ENCODE peak calls at places on chromosomes 12 and 14, in ten cellular contexts. One of them, this sample, is unnamed.
A peak's percentile ranks its signal among the peaks of the same experiment; 100 is the strongest.

GRCh38 chr12:107597695-107598410 is 87.7 kb upstream of the PWP1 start:
- DNase-seq in adrenal gland: no peak
- DNase-seq in IMR-90: no peak
- DNase-seq in stomach: no peak
- DNase-seq in prostate gland: no peak
- DNase-seq in body of pancreas: no peak
- DNase-seq in GM12891: no peak
- DNase-seq in right lobe of liver: no peak
- DNase-seq in lower leg skin: no peak
- DNase-seq in A549: no peak
- DNase-seq in this sample: no peak

GRCh38 chr14:75514673-75515630 is 7.3 kb upstream of the BATF start:
- DNase-seq in stomach: no peak
- DNase-seq in right lobe of liver: no peak
- DNase-seq in GM12891: no peak
- DNase-seq in A549: no peak
- DNase-seq in IMR-90: peak; percentile 15
- DNase-seq in body of pancreas: peak; percentile 25
- DNase-seq in prostate gland: no peak
- DNase-seq in adrenal gland: no peak
- DNase-seq in lower leg skin: no peak
- DNase-seq in this sample: no peak

GRCh38 chr12:97560766-97561165 is 98.2 kb downstream of the RMST start:
- DNase-seq in stomach: no peak
- DNase-seq in GM12891: no peak
- DNase-seq in prostate gland: no peak
- DNase-seq in right lobe of liver: no peak
- DNase-seq in IMR-90: no peak
- DNase-seq in A549: no peak
- DNase-seq in body of pancreas: no peak
- DNase-seq in lower leg skin: no peak
- DNase-seq in adrenal gland: no peak
- DNase-seq in this sample: no peak

GRCh38 chr12:108516511-108517275 is 1.6 kb downstream of the FICD start:
- DNase-seq in lower leg skin: no peak
- DNase-seq in GM12891: no peak
- DNase-seq in body of pancreas: no peak
- DNase-seq in IMR-90: no peak
- DNase-seq in right lobe of liver: no peak
- DNase-seq in adrenal gland: no peak
- DNase-seq in stomach: no peak
- DNase-seq in prostate gland: no peak
- DNase-seq in A549: peak; percentile 39
- DNase-seq in this sample: no peak

GRCh38 chr14:54253195-54253947 is 143.4 kb upstream of the CDKN3 start:
- DNase-seq in adrenal gland: peak; percentile 25
- DNase-seq in lower leg skin: no peak
- DNase-seq in GM12891: no peak
- DNase-seq in prostate gland: no peak
- DNase-seq in A549: peak; percentile 66
- DNase-seq in stomach: no peak
- DNase-seq in right lobe of liver: no peak
- DNase-seq in body of pancreas: no peak
- DNase-seq in IMR-90: peak; percentile 89
- DNase-seq in this sample: peak; percentile 25

GRCh38 chr14:34161351-34162169 is 210.7 kb upstream of the EGLN3 start:
- DNase-seq in body of pancreas: no peak
- DNase-seq in GM12891: no peak
- DNase-seq in adrenal gland: no peak
- DNase-seq in lower leg skin: no peak
- DNase-seq in prostate gland: no peak
- DNase-seq in stomach: no peak
- DNase-seq in A549: no peak
- DNase-seq in IMR-90: no peak
- DNase-seq in right lobe of liver: no peak
- DNase-seq in this sample: no peak

GRCh38 chr12:33116284-33116683 is 219.7 kb upstream of the PKP2 start:
- DNase-seq in A549: no peak
- DNase-seq in right lobe of liver: no peak
- DNase-seq in body of pancreas: no peak
- DNase-seq in adrenal gland: no peak
- DNase-seq in prostate gland: no peak
- DNase-seq in IMR-90: no peak
- DNase-seq in stomach: no peak
- DNase-seq in GM12891: no peak
- DNase-seq in lower leg skin: no peak
- DNase-seq in this sample: no peak

GRCh38 chr14:23766737-23767401 is 130.7 kb downstream of the DHRS2 start:
- DNase-seq in lower leg skin: no peak
- DNase-seq in adrenal gland: no peak
- DNase-seq in A549: no peak
- DNase-seq in prostate gland: no peak
- DNase-seq in IMR-90: no peak
- DNase-seq in right lobe of liver: no peak
- DNase-seq in GM12891: no peak
- DNase-seq in stomach: no peak
- DNase-seq in body of pancreas: no peak
- DNase-seq in this sample: no peak

GRCh38 chr12:25197608-25198007 is 2.6 kb downstream of the ETFRF1 start:
- DNase-seq in stomach: no peak
- DNase-seq in body of pancreas: no peak
- DNase-seq in adrenal gland: no peak
- DNase-seq in GM12891: no peak
- DNase-seq in lower leg skin: no peak
- DNase-seq in prostate gland: no peak
- DNase-seq in A549: no peak
- DNase-seq in right lobe of liver: no peak
- DNase-seq in IMR-90: no peak
- DNase-seq in this sample: no peak

GRCh38 chr14:96309907-96310330 is 53.2 kb downstream of the ATG2B start:
- DNase-seq in IMR-90: peak; percentile 13
- DNase-seq in right lobe of liver: no peak
- DNase-seq in stomach: no peak
- DNase-seq in lower leg skin: no peak
- DNase-seq in body of pancreas: no peak
- DNase-seq in GM12891: no peak
- DNase-seq in A549: peak; percentile 44
- DNase-seq in prostate gland: no peak
- DNase-seq in adrenal gland: no peak
- DNase-seq in this sample: no peak

DNA sequence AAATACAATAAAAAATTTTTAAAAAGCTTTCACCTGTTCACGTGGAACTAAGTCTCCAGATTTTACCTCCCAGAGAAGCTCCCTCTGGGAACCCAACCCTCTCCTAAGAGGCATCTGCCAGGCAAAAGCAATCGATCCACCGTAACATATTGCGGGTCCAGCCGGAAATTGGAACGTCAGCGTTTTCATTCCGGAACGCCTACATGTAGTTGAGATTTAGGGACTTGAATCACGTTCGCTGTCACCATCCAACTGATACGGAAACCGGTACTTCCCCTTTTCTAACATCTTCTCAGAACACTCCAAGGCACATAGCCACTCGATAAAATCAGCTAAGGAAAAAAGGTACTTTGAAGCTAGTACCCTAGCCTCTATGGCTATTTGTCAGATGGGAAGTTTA is 70.3 kb downstream of the COX16 start:
- DNase-seq in IMR-90: no peak
- DNase-seq in right lobe of liver: no peak
- DNase-seq in prostate gland: no peak
- DNase-seq in A549: no peak
- DNase-seq in GM12891: peak; percentile 21
- DNase-seq in lower leg skin: no peak
- DNase-seq in body of pancreas: no peak
- DNase-seq in stomach: no peak
- DNase-seq in adrenal gland: no peak
- DNase-seq in this sample: no peak
- TF ChIP-seq POLR2A in IMR-90: no peak
- TF ChIP-seq POLR2A in right lobe of liver: no peak
- TF ChIP-seq POLR2A in prostate gland: no peak
- TF ChIP-seq POLR2A in A549: no peak
- TF ChIP-seq POLR2A in GM12891: no peak
- TF ChIP-seq POLR2A in lower leg skin: no peak
- TF ChIP-seq POLR2A in body of pancreas: no peak
- TF ChIP-seq POLR2A in stomach: no peak
- TF ChIP-seq POLR2A in adrenal gland: no peak
- TF ChIP-seq POLR2A in this sample: no peak

DNA sequence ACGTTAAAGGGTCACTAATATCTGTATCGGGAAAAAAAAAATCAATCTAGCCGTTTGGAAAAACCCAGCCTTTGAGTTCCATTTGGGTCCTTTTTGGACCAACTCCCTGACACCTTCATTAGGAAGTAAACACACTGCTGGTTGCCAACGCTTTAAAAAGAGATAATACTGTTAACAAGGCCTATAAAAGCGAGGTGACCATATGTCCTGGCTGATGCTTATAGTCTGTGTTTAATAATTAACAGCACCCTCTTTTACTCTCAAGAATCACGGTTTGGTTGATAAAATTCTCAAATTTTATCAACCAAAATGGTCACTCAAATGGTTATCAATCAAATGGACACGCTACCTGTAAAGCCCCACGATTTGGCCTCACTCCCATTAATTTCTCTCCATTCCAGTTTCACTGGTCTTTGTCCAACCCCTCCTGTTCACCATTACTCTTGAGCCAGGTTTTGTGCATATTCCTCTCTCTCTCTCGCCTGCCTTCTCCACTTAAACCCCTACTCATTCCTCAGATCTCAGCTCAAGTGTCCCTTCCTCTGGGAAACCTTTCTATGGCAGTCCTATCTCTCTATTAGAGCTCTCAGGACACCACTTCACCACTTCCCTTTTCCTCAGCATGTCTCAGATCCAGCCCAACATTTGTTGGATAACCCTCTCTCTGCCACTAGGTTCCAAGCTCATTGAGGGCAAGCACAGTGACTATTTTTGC is 9.5 kb downstream of the BTG1 start:
- DNase-seq in IMR-90: no peak
- DNase-seq in body of pancreas: peak; percentile 43
- DNase-seq in prostate gland: no peak
- DNase-seq in GM12891: no peak
- DNase-seq in A549: no peak
- DNase-seq in right lobe of liver: no peak
- DNase-seq in lower leg skin: no peak
- DNase-seq in stomach: no peak
- DNase-seq in adrenal gland: no peak
- DNase-seq in this sample: no peak
- TF ChIP-seq POLR2A in IMR-90: no peak
- TF ChIP-seq POLR2A in body of pancreas: no peak
- TF ChIP-seq POLR2A in prostate gland: no peak
- TF ChIP-seq POLR2A in GM12891: no peak
- TF ChIP-seq POLR2A in A549: no peak
- TF ChIP-seq POLR2A in right lobe of liver: no peak
- TF ChIP-seq POLR2A in lower leg skin: no peak
- TF ChIP-seq POLR2A in stomach: no peak
- TF ChIP-seq POLR2A in adrenal gland: no peak
- TF ChIP-seq POLR2A in this sample: no peak

GRCh38 chr14:67411375-67411774 is 590 bp downstream of the PLEK2 start:
- DNase-seq in A549: no peak
- DNase-seq in prostate gland: no peak
- DNase-seq in body of pancreas: no peak
- DNase-seq in right lobe of liver: no peak
- DNase-seq in IMR-90: no peak
- DNase-seq in stomach: no peak
- DNase-seq in adrenal gland: no peak
- DNase-seq in GM12891: no peak
- DNase-seq in lower leg skin: no peak
- DNase-seq in this sample: no peak

GRCh38 chr14:67410313-67410712 is 1.7 kb downstream of the PLEK2 start:
- DNase-seq in lower leg skin: no peak
- DNase-seq in adrenal gland: no peak
- DNase-seq in IMR-90: no peak
- DNase-seq in stomach: peak; percentile 65
- DNase-seq in prostate gland: no peak
- DNase-seq in GM12891: no peak
- DNase-seq in body of pancreas: peak; percentile 26
- DNase-seq in right lobe of liver: peak; percentile 67
- DNase-seq in A549: no peak
- DNase-seq in this sample: no peak

GRCh38 chr14:67413806-67414769 is 2.1 kb upstream of the PLEK2 start:
- DNase-seq in stomach: no peak
- DNase-seq in lower leg skin: no peak
- DNase-seq in GM12891: no peak
- DNase-seq in adrenal gland: no peak
- DNase-seq in body of pancreas: no peak
- DNase-seq in IMR-90: peak; percentile 88
- DNase-seq in prostate gland: no peak
- DNase-seq in A549: peak; percentile 79
- DNase-seq in right lobe of liver: no peak
- DNase-seq in this sample: peak; percentile 81

GRCh38 chr14:67409461-67409860 is 2.5 kb downstream of the PLEK2 start:
- DNase-seq in prostate gland: peak; percentile 33
- DNase-seq in stomach: no peak
- DNase-seq in adrenal gland: no peak
- DNase-seq in lower leg skin: no peak
- DNase-seq in body of pancreas: no peak
- DNase-seq in A549: no peak
- DNase-seq in right lobe of liver: no peak
- DNase-seq in GM12891: no peak
- DNase-seq in IMR-90: no peak
- DNase-seq in this sample: no peak

DNA sequence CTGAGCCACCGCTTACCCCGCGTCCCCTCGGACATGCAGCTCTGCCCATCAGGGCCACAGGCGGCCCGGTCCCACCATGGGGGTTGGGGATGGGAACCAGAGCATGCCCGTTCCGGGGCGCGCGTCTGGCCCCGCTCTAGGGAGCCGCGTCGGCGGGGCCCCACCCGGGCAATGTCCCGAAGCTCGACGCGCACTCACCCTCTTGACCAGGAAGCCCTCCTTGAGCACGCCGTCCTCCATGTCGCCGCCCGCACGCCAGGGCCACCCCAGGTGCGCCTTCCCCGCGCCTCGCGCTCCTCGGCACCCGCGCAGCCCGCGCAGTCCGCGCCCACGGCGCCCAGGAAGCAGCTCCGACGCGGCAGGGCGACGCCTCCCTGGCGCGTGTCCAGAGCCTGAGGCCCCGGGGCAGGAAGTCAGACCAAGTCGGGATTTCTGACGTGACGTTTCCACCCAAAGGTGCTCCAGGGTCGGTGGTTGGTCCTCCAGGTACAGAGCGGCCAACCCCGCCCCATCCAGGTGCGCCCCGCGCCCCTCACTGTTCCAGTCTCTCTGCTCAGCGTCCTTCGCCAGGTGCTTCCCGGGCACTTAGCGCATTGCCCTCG is at the start of gene PLEK2:
- DNase-seq in IMR-90: no peak
- DNase-seq in GM12891: no peak
- DNase-seq in prostate gland: peak; percentile 38
- DNase-seq in adrenal gland: peak; percentile 61
- DNase-seq in A549: peak; percentile 53
- DNase-seq in lower leg skin: peak; percentile 42
- DNase-seq in body of pancreas: peak; percentile 87
- DNase-seq in stomach: peak; percentile 80
- DNase-seq in right lobe of liver: peak; percentile 78
- DNase-seq in this sample: no peak
- TF ChIP-seq POLR2A in IMR-90: no peak
- TF ChIP-seq POLR2A in GM12891: no peak
- TF ChIP-seq POLR2A in prostate gland: peak; percentile 62
- TF ChIP-seq POLR2A in adrenal gland: no peak
- TF ChIP-seq POLR2A in A549: no peak
- TF ChIP-seq POLR2A in lower leg skin: no peak
- TF ChIP-seq POLR2A in body of pancreas: peak; percentile 33
- TF ChIP-seq POLR2A in stomach: no peak
- TF ChIP-seq POLR2A in right lobe of liver: peak; percentile 28
- TF ChIP-seq POLR2A in this sample: no peak

GRCh38 chr12:90128526-90128925 is 419.9 kb upstream of the ATP2B1 start:
- DNase-seq in prostate gland: no peak
- DNase-seq in GM12891: no peak
- DNase-seq in lower leg skin: no peak
- DNase-seq in A549: peak; percentile 10
- DNase-seq in right lobe of liver: no peak
- DNase-seq in body of pancreas: no peak
- DNase-seq in adrenal gland: no peak
- DNase-seq in stomach: no peak
- DNase-seq in IMR-90: no peak
- DNase-seq in this sample: no peak
- TF ChIP-seq POLR2A in prostate gland: no peak
- TF ChIP-seq POLR2A in GM12891: no peak
- TF ChIP-seq POLR2A in lower leg skin: no peak
- TF ChIP-seq POLR2A in A549: no peak
- TF ChIP-seq POLR2A in right lobe of liver: no peak
- TF ChIP-seq POLR2A in body of pancreas: no peak
- TF ChIP-seq POLR2A in adrenal gland: no peak
- TF ChIP-seq POLR2A in stomach: no peak
- TF ChIP-seq POLR2A in IMR-90: no peak
- TF ChIP-seq POLR2A in this sample: no peak